ENCODE peak calls at places on chromosomes 11 and 22, in four cellular contexts. M is gastrocnemius medialis, O is uterus, G is A549. S is an unnamed sample. For H3K4me1, the result is how much of the 10 kb centered on the place peaks cover.

GRCh38 chr11:1573847-1574255 is 1.8 kb upstream of the DUSP8 start:
- DNase-seq in M (no peak), O (peak), G (no peak), S (peak)

GRCh38 chr22:45335021-45335818 is 25.5 kb downstream of the FAM118A start:
- DNase-seq in M (peak), O (no peak), G (no peak), S (peak)

GRCh38 chr11:134027671-134028070 is 41.2 kb upstream of the JAM3 start:
- DNase-seq in M (no peak), O (no peak), G (no peak), S (no peak)

GRCh38 chr11:117918366-117919255 is 10.6 kb downstream of the TMPRSS13 start:
- DNase-seq in M (no peak), O (peak), G (no peak), S (no peak)

GRCh38 chr11:128180446-128181089 is 406.8 kb downstream of the ETS1 start:
- DNase-seq in M (no peak), O (no peak), G (peak), S (no peak)

GRCh38 chr22:49091451-49091850 is 736.2 kb downstream of the BRD1 start:
- DNase-seq in M (no peak), O (no peak), G (no peak), S (no peak)

GRCh38 chr11:27012254-27012921 is 18.5 kb downstream of the FIBIN start:
- DNase-seq in M (no peak), O (no peak), G (no peak), S (no peak)

GRCh38 chr11:59281177-59281576 is 68.5 kb upstream of the MPEG1 start:
- DNase-seq in M (no peak), O (no peak), G (no peak), S (no peak)

GRCh38 chr11:70733327-70734325 is 335.3 kb downstream of the CTTN start:
- DNase-seq in M (no peak), O (no peak), G (no peak), S (peak)

GRCh38 chr11:73559758-73560157 is 38.2 kb downstream of the FAM168A start:
- DNase-seq in M (no peak), O (no peak), G (no peak), S (no peak)

GRCh38 chr11:134951305-134951700 is 539.3 kb upstream of the B3GAT1 start:
- DNase-seq in M (peak), O (no peak), G (no peak), S (no peak)

GRCh38 chr22:31611065-31611760 is 50.8 kb downstream of the PISD start:
- DNase-seq in M (no peak), O (no peak), G (no peak), S (no peak)

GRCh38 chr22:17436981-17437410 is 67.7 kb downstream of the CECR2 start:
- DNase-seq in M (no peak), O (no peak), G (no peak), S (no peak)

GRCh38 chr11:7639643-7640025 is 33.7 kb downstream of the CYB5R2 start:
- DNase-seq in M (no peak), O (peak), G (no peak), S (no peak)

GRCh38 chr11:12864316-12865156 is 144.6 kb upstream of the RASSF10 start:
- DNase-seq in M (no peak), O (no peak), G (no peak), S (no peak)

GRCh38 chr11:42631223-42631843 is 680.5 kb upstream of the API5 start:
- DNase-seq in M (no peak), O (no peak), G (no peak), S (no peak)

GRCh38 chr22:47748887-47749286 is 986.4 kb downstream of the TBC1D22A start:
- DNase-seq in M (no peak), O (no peak), G (no peak), S (no peak)

GRCh38 chr22:42994917-42995562 is 19.9 kb downstream of the PACSIN2 start:
- DNase-seq in M (peak), O (peak), G (peak), S (no peak)

GRCh38 chr22:37030560-37031281 is 11.2 kb downstream of the MPST start:
- DNase-seq in M (no peak), O (no peak), G (no peak), S (no peak)

GRCh38 chr22:24601217-24602104 is 1.5 kb upstream of the GGT1 start:
- DNase-seq in M (no peak), O (no peak), G (no peak), S (peak)

GRCh38 chr11:69488543-69488940 is 7.1 kb downstream of the LINC01488 start:
- DNase-seq in M (no peak), O (no peak), G (no peak), S (no peak)

GRCh38 chr11:73152086-73152853 is 10.2 kb upstream of the FCHSD2 start:
- DNase-seq in M (no peak), O (no peak), G (no peak), S (no peak)

GRCh38 chr11:135069884-135070283 is 657.8 kb upstream of the B3GAT1 start:
- DNase-seq in M (no peak), O (no peak), G (no peak), S (no peak)

GRCh38 chr11:15889972-15890371 is 466.4 kb downstream of the SOX6 start:
- DNase-seq in M (no peak), O (no peak), G (no peak), S (no peak)

GRCh38 chr11:1199689-1200610 is 22.9 kb upstream of the MUC5B start:
- DNase-seq in M (no peak), O (no peak), G (no peak), S (no peak)

GRCh38 chr11:68065841-68066240 is 27.0 kb downstream of the TCIRG1 start:
- DNase-seq in M (no peak), O (no peak), G (no peak), S (no peak)

GRCh38 chr11:117834068-117834810 is 9.7 kb upstream of the FXYD2 start:
- DNase-seq in M (no peak), O (no peak), G (no peak), S (peak)

GRCh38 chr11:69650081-69650831 is 9.3 kb downstream of the CCND1 start:
- DNase-seq in M (no peak), O (no peak), G (no peak), S (peak)

GRCh38 chr11:113974741-113975470 is at the start of gene HTR3A:
- DNase-seq in M (peak), O (peak), G (no peak), S (peak)

GRCh38 chr11:59615132-59615636 is 390 bp downstream of the OSBP start:
- DNase-seq in M (peak), O (peak), G (peak), S (peak)

GRCh38 chr22:34070051-34070450 is 149.8 kb upstream of the LARGE1 start:
- DNase-seq in M (no peak), O (no peak), G (no peak), S (no peak)

GRCh38 chr22:23222033-23222840 is 41.9 kb downstream of the BCR start:
- DNase-seq in M (no peak), O (no peak), G (no peak), S (no peak)

GRCh38 chr22:41563051-41563711 is 2.4 kb downstream of the CSDC2 start:
- DNase-seq in M (no peak), O (peak), G (peak), S (peak)

GRCh38 chr22:39522567-39523300 is 2.4 kb downstream of the ATF4 start:
- DNase-seq in M (peak), O (no peak), G (peak), S (peak)

GRCh38 chr11:83554896-83555295 is 268.7 kb upstream of the CCDC90B start:
- DNase-seq in M (no peak), O (no peak), G (no peak), S (no peak)

GRCh38 chr11:83546371-83546770 is 260.2 kb upstream of the CCDC90B start:
- DNase-seq in M (no peak), O (no peak), G (no peak), S (no peak)

GRCh38 chr11:83545911-83546310 is 259.7 kb upstream of the CCDC90B start:
- DNase-seq in M (no peak), O (no peak), G (no peak), S (no peak)

GRCh38 chr11:83545494-83545893 is 259.3 kb upstream of the CCDC90B start:
- DNase-seq in M (no peak), O (no peak), G (no peak), S (no peak)

DNA sequence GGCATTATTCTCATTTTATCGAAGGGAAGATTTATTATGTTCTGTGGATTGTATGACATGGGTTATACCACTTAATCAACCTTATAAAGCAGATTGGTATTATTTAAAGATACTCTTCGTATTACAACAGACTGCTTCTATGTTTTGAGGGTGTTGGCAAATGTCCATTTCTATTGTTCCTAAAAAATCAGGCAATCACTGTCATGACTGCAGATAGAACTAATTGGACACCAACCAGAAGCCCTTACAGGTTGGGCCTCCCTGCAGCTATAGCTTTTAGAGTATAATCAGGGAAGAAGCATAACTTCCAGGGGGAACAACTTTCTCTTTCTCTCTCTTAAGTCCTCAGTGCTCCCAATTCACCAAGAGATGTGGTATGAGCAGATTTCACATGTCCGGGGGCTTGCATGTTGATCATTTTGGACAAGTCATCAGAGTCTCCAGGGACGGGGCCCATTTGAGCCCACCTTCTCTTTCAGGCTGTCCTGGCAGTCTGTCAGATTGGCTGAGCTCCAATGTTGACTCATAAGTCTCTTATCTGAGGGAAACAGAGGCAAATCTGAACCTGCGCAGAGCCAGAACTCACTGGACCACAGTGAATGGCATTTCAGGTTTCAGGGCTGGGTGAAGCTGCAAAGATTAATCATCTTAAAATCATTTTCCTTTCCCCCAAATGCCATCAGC is 264.0 kb upstream of the CCDC90B start:
- DNase-seq in M (no peak), O (no peak), G (no peak), S (no peak)
- H3K4me3 ChIP-seq in M (no peak), O (no peak), G (no peak), S (no peak)

GRCh38 chr11:77180346-77180745 is 52.3 kb downstream of the MYO7A start:
- DNase-seq in M (no peak), O (no peak), G (no peak), S (peak)

GRCh38 chr11:77179681-77180080 is 51.6 kb downstream of the MYO7A start:
- DNase-seq in M (no peak), O (no peak), G (no peak), S (no peak)

GRCh38 chr11:77182542-77183420 is 54.7 kb downstream of the MYO7A start:
- DNase-seq in M (no peak), O (no peak), G (no peak), S (no peak)

GRCh38 chr11:77181799-77182541 is 53.9 kb downstream of the MYO7A start:
- DNase-seq in M (no peak), O (no peak), G (no peak), S (no peak)

GRCh38 chr11:77181226-77181625 is 53.2 kb downstream of the MYO7A start:
- DNase-seq in M (no peak), O (no peak), G (no peak), S (no peak)
- H3K4me1 ChIP-seq in M (under half), O (under half), G (under half), S (under half)

DNA sequence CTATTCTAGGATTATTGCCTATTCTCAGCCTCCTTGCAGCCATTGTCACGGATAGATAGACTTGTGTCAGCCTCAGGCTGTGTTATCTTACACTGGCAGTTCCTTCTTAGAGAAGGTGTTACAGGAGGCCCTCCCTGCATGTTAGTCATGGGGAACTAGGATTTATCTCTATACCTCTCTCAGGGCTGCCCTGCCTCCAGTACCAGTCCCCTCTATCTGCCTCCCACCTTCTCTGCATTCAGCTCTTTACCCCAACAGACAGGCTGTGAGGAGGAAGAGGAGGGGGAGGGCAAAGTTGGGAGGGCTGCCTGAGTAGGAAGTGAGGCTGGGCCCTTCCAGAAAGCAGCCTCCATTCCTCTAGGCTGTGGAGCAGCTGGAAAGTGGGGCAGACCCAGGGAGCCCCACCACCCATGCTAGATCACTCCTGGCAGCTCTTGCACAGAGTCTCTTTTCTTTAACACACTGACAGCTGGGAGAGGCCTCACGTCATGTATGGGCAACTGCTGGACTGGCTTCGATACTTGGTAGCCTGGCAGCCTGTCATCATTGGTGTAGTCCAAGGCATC is 2.9 kb upstream of the IL18BP start:
- DNase-seq in M (no peak), O (no peak), G (no peak), S (no peak)
- TF ChIP-seq POLR2A in M (no peak), O (no peak), G (no peak), S (no peak)

GRCh38 chr11:76073716-76074115 is 132.6 kb downstream of the WNT11 start:
- DNase-seq in M (no peak), O (no peak), G (no peak), S (no peak)
- H3K4me3 ChIP-seq in M (no peak), O (no peak), G (no peak), S (no peak)

GRCh38 chr11:19980388-19980787 is 179.9 kb downstream of the DBX1 start:
- DNase-seq in M (no peak), O (no peak), G (no peak), S (no peak)
- H3K4me1 ChIP-seq in M (under half), O (under half), G (half or more), S (under half)

DNA sequence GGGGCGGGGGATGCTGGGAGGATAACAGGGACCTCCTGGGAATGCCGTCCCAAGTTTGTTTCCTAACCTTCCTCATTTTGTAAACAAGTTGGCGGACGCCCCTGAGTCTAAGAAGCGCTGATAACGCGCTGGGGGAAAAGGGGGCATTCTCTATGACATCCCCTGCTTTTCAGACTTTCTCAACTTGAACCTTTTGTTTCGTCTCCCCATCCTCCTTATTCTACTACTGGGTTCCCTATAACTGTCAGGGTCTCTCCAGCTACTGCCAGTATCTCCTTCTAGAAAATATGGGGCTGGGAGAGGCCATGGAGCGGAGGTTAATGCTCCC is 654 bp downstream of the TMEM86A start:
- DNase-seq in M (no peak), O (no peak), G (no peak), S (no peak)
- TF ChIP-seq POLR2A in M (no peak), O (no peak), G (no peak), S (no peak)

GRCh38 chr11:122822241-122822640 is 16.1 kb upstream of the CRTAM start:
- DNase-seq in M (no peak), O (no peak), G (no peak), S (no peak)
- H3K4me3 ChIP-seq in M (no peak), O (no peak), G (no peak), S (no peak)

DNA sequence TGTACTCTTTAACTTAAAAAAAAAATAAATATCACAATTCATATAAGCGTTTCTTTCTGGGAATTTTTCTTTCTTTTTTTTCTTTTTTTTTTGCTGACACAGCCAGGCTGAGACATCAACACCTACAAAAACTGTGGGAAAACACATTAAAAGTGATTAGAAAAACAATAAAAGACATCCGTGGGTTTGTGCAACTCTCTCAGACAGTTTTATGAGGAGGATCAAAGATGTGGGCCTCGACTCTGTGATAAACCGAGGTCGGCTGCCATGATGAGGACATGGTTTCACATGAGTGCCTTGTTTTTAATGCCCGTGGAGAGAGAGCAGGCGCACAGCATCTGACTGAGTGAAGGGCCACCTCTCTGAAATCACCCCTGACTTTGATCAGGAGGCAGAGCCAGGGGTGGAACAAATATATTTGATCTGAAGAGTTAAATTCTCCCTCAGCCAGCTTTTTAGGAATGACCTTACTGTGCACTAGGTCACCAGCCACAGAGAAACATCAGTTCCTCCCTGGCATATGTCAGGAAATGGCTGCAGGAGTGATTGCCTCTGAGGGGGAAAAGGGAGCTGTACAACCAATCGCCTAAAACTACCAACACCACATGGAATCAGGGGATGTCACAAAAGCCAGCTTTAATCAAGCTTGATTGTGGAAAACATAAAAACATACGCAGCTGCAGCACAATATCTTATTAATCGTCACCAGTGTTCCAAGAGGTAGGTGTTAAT is 164.8 kb downstream of the MAML2 start:
- DNase-seq in M (no peak), O (no peak), G (no peak), S (no peak)
- H3K4me1 ChIP-seq in M (under half), O (under half), G (under half), S (under half)